ENCODE peak calls at places on chromosomes 2 and 18, in seven cellular contexts. One of them, this sample, is unnamed.

GRCh38 chr2:220904015-220904414 is 668.1 kb downstream of the EPHA4 start:
- DNase-seq in ovary: no peak
- DNase-seq in spleen: no peak
- DNase-seq in HCT116: no peak
- DNase-seq in uterus: no peak
- DNase-seq in heart left ventricle: no peak
- DNase-seq in right lobe of liver: no peak
- DNase-seq in this sample: no peak

GRCh38 chr18:3595282-3596273 is 145.6 kb downstream of the TGIF1 start:
- DNase-seq in ovary: peak
- DNase-seq in spleen: no peak
- DNase-seq in HCT116: no peak
- DNase-seq in uterus: peak
- DNase-seq in heart left ventricle: no peak
- DNase-seq in right lobe of liver: no peak
- DNase-seq in this sample: no peak

GRCh38 chr18:58392336-58393000 is 236.4 kb downstream of the ALPK2 start:
- DNase-seq in ovary: no peak
- DNase-seq in spleen: no peak
- DNase-seq in HCT116: no peak
- DNase-seq in uterus: peak
- DNase-seq in heart left ventricle: no peak
- DNase-seq in right lobe of liver: no peak
- DNase-seq in this sample: no peak

GRCh38 chr2:229571243-229571642 is 143.1 kb downstream of the DNER start:
- DNase-seq in ovary: no peak
- DNase-seq in spleen: no peak
- DNase-seq in HCT116: no peak
- DNase-seq in uterus: no peak
- DNase-seq in heart left ventricle: no peak
- DNase-seq in right lobe of liver: no peak
- DNase-seq in this sample: no peak

GRCh38 chr2:23330214-23330613 is 54.8 kb upstream of the KLHL29 start:
- DNase-seq in ovary: no peak
- DNase-seq in spleen: no peak
- DNase-seq in HCT116: no peak
- DNase-seq in uterus: no peak
- DNase-seq in heart left ventricle: no peak
- DNase-seq in right lobe of liver: no peak
- DNase-seq in this sample: no peak

GRCh38 chr2:223475901-223476300 is 126.3 kb downstream of the SCG2 start:
- DNase-seq in ovary: no peak
- DNase-seq in spleen: no peak
- DNase-seq in HCT116: no peak
- DNase-seq in uterus: no peak
- DNase-seq in heart left ventricle: no peak
- DNase-seq in right lobe of liver: no peak
- DNase-seq in this sample: no peak

GRCh38 chr2:133821107-133821760 is 253.0 kb upstream of the NCKAP5 start:
- DNase-seq in ovary: no peak
- DNase-seq in spleen: no peak
- DNase-seq in HCT116: no peak
- DNase-seq in uterus: no peak
- DNase-seq in heart left ventricle: no peak
- DNase-seq in right lobe of liver: no peak
- DNase-seq in this sample: no peak

GRCh38 chr18:10926565-10927194 is 222.7 kb downstream of the PIEZO2 start:
- DNase-seq in ovary: peak
- DNase-seq in spleen: no peak
- DNase-seq in HCT116: no peak
- DNase-seq in uterus: no peak
- DNase-seq in heart left ventricle: no peak
- DNase-seq in right lobe of liver: peak
- DNase-seq in this sample: no peak

GRCh38 chr2:172096661-172097547 is 5.8 kb downstream of the DLX2 start:
- DNase-seq in ovary: peak
- DNase-seq in spleen: no peak
- DNase-seq in HCT116: no peak
- DNase-seq in uterus: no peak
- DNase-seq in heart left ventricle: no peak
- DNase-seq in right lobe of liver: no peak
- DNase-seq in this sample: no peak

DNA sequence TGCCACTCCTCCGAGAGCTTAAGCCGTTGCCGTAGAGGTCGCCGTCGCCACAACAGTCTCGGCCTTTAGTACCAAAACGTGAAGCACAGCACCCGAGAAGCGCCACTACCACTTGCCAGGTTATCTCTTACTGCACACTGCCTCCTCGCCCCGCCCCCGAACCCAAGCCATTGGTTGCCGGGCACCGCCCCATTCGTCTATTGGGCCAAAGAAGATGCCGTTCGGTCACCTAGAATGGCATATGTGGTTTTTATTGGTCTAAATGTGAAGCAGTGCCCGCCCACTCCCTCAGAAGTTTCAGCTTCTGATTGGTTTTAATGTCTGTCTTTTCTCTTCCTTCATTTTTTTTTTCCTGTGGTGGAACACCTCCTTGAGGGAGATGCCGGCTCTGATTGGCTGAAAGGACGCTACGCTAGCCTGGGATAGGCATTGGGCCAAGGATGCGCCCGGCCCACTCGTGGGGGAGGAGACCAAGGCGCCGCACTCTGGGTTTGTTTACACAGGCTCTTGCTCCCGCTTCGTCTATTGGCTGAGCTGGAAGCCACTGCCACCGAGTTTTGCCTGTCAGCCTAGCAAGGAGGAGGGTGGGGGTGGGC is at the start of gene PAIP2B:
- DNase-seq in ovary: peak
- DNase-seq in spleen: peak
- DNase-seq in HCT116: peak
- DNase-seq in uterus: peak
- DNase-seq in heart left ventricle: peak
- DNase-seq in right lobe of liver: peak
- DNase-seq in this sample: peak
- TF ChIP-seq POLR2A in ovary: peak
- TF ChIP-seq POLR2A in spleen: no peak
- TF ChIP-seq POLR2A in HCT116: peak
- TF ChIP-seq POLR2A in uterus: peak
- TF ChIP-seq POLR2A in heart left ventricle: peak
- TF ChIP-seq POLR2A in right lobe of liver: peak
- TF ChIP-seq POLR2A in this sample: peak

DNA sequence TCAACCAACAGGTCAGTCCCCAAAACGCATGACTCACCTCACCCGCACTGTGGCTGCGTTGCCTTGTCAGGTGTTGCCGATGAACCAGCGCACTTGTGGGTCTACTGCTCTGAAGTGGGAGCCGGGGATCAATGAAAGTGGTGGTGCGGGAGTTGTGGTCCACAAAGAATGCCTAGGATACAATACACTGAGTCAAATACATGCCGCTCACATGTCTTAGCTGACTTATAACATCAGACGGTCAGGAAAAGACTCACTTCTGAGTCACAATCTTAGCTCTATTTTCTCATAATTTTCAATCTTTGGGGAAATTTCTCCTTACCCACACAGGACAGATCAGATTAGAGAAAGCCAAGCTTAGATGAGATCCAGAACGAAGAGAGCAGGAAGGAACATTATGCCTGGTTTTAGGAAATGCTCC is 107.1 kb upstream of the STK17B start:
- DNase-seq in ovary: no peak
- DNase-seq in spleen: peak
- DNase-seq in HCT116: no peak
- DNase-seq in uterus: no peak
- DNase-seq in heart left ventricle: no peak
- DNase-seq in right lobe of liver: no peak
- DNase-seq in this sample: no peak
- TF ChIP-seq POLR2A in ovary: no peak
- TF ChIP-seq POLR2A in spleen: no peak
- TF ChIP-seq POLR2A in HCT116: no peak
- TF ChIP-seq POLR2A in uterus: no peak
- TF ChIP-seq POLR2A in heart left ventricle: no peak
- TF ChIP-seq POLR2A in right lobe of liver: no peak
- TF ChIP-seq POLR2A in this sample: no peak

GRCh38 chr2:6945087-6945813 is 28.0 kb downstream of the RNF144A start:
- DNase-seq in ovary: no peak
- DNase-seq in spleen: no peak
- DNase-seq in HCT116: no peak
- DNase-seq in uterus: no peak
- DNase-seq in heart left ventricle: no peak
- DNase-seq in right lobe of liver: no peak
- DNase-seq in this sample: no peak

GRCh38 chr2:6944546-6944945 is 27.3 kb downstream of the RNF144A start:
- DNase-seq in ovary: no peak
- DNase-seq in spleen: no peak
- DNase-seq in HCT116: no peak
- DNase-seq in uterus: no peak
- DNase-seq in heart left ventricle: no peak
- DNase-seq in right lobe of liver: no peak
- DNase-seq in this sample: no peak

GRCh38 chr2:6943523-6943922 is 26.3 kb downstream of the RNF144A start:
- DNase-seq in ovary: no peak
- DNase-seq in spleen: no peak
- DNase-seq in HCT116: no peak
- DNase-seq in uterus: no peak
- DNase-seq in heart left ventricle: no peak
- DNase-seq in right lobe of liver: no peak
- DNase-seq in this sample: no peak

GRCh38 chr2:6942848-6943247 is 25.6 kb downstream of the RNF144A start:
- DNase-seq in ovary: no peak
- DNase-seq in spleen: no peak
- DNase-seq in HCT116: no peak
- DNase-seq in uterus: no peak
- DNase-seq in heart left ventricle: no peak
- DNase-seq in right lobe of liver: no peak
- DNase-seq in this sample: no peak

GRCh38 chr2:6943971-6944370 is 26.8 kb downstream of the RNF144A start:
- DNase-seq in ovary: no peak
- DNase-seq in spleen: no peak
- DNase-seq in HCT116: no peak
- DNase-seq in uterus: no peak
- DNase-seq in heart left ventricle: no peak
- DNase-seq in right lobe of liver: no peak
- DNase-seq in this sample: no peak
- TF ChIP-seq POLR2A in ovary: no peak
- TF ChIP-seq POLR2A in spleen: no peak
- TF ChIP-seq POLR2A in HCT116: no peak
- TF ChIP-seq POLR2A in uterus: no peak
- TF ChIP-seq POLR2A in heart left ventricle: no peak
- TF ChIP-seq POLR2A in right lobe of liver: no peak
- TF ChIP-seq POLR2A in this sample: no peak

GRCh38 chr2:206085742-206086445 is at the start of gene INO80D:
- DNase-seq in ovary: peak
- DNase-seq in spleen: peak
- DNase-seq in HCT116: peak
- DNase-seq in uterus: peak
- DNase-seq in heart left ventricle: peak
- DNase-seq in right lobe of liver: peak
- DNase-seq in this sample: peak
- TF ChIP-seq POLR2A in ovary: peak
- TF ChIP-seq POLR2A in spleen: peak
- TF ChIP-seq POLR2A in HCT116: peak
- TF ChIP-seq POLR2A in uterus: peak
- TF ChIP-seq POLR2A in heart left ventricle: no peak
- TF ChIP-seq POLR2A in right lobe of liver: peak
- TF ChIP-seq POLR2A in this sample: no peak

This sample was measured in esophagus squamous epithelium.